ENCODE peak calls at places on chromosome 20, in seven cellular contexts. X, O, R, K, J, B and C are unnamed samples.
A peak's percentile ranks its signal among the peaks of the same experiment; 100 is the strongest.

GRCh38 chr20:15923030-15923776 is 650.0 kb downstream of the KIF16B start:
- DNase-seq in K (no peak), X (no peak), O (no peak), J (no peak), B (no peak), R (no peak), C (no peak)

GRCh38 chr20:53837126-53837826 is 233.1 kb downstream of the BCAS1 start:
- DNase-seq in K (no peak), J (no peak), B (no peak), R (no peak), O (no peak), X (no peak), C (peak; percentile 36)

GRCh38 chr20:25984933-25985332 is 288.3 kb upstream of the ZNF337 start:
- DNase-seq in R (no peak), B (no peak), J (peak; percentile 38), O (no peak), X (no peak), K (peak; percentile 83), C (peak; percentile 16)

GRCh38 chr20:7147220-7147601 is 379.7 kb downstream of the BMP2 start:
- DNase-seq in R (no peak), X (no peak), K (no peak), O (no peak), B (no peak), J (no peak), C (no peak)

GRCh38 chr20:13022401-13023170 is 13.8 kb downstream of the SPTLC3 start:
- DNase-seq in O (peak; percentile 32), R (no peak), B (peak; percentile 83), J (no peak), K (no peak), X (peak; percentile 36), C (peak; percentile 5)

GRCh38 chr20:63773571-63774347 is 34.2 kb downstream of the SLC2A4RG start:
- DNase-seq in X (no peak), O (no peak), J (no peak), R (no peak), B (no peak), K (no peak), C (no peak)

GRCh38 chr20:37195018-37195417 is 15.7 kb upstream of the MROH8 start:
- DNase-seq in O (no peak), K (no peak), B (no peak), J (no peak), R (no peak), X (no peak), C (no peak)

GRCh38 chr20:36543187-36544133 is 2.1 kb downstream of the MYL9 start:
- DNase-seq in K (peak; percentile 87), R (no peak), B (peak; percentile 74), J (no peak), O (no peak), X (peak; percentile 71), C (no peak)

GRCh38 chr20:48194578-48194977 is 409.3 kb upstream of the SULF2 start:
- DNase-seq in K (no peak), R (no peak), O (no peak), X (no peak), B (no peak), J (no peak), C (no peak)